ENCODE peak calls at places on chromosomes 12 and 14, in seven cellular contexts. One of them, this sample, is unnamed. For H3K27me3, the result is how much of the 10 kb centered on the place peaks cover.

GRCh38 chr14:85590784-85591183 is 60.8 kb downstream of the FLRT2 start:
- DNase-seq in upper lobe of left lung: no peak
- DNase-seq in CD4-positive, alpha-beta memory T cell: no peak
- DNase-seq in hepatocyte: no peak
- DNase-seq in PC-3: peak
- DNase-seq in transverse colon: no peak
- DNase-seq in cardiac muscle cell: peak
- DNase-seq in this sample: no peak

GRCh38 chr14:96095581-96096476 is 56.7 kb downstream of the C14orf132 start:
- DNase-seq in CD4-positive, alpha-beta memory T cell: no peak
- DNase-seq in cardiac muscle cell: peak
- DNase-seq in transverse colon: no peak
- DNase-seq in hepatocyte: peak
- DNase-seq in PC-3: peak
- DNase-seq in upper lobe of left lung: no peak
- DNase-seq in this sample: no peak

GRCh38 chr14:104694991-104695659 is 5.7 kb downstream of the INF2 start:
- DNase-seq in upper lobe of left lung: peak
- DNase-seq in cardiac muscle cell: no peak
- DNase-seq in transverse colon: peak
- DNase-seq in CD4-positive, alpha-beta memory T cell: peak
- DNase-seq in PC-3: peak
- DNase-seq in hepatocyte: no peak
- DNase-seq in this sample: peak

GRCh38 chr12:18546399-18546798 is 191.4 kb downstream of the PLCZ1 start:
- DNase-seq in hepatocyte: peak
- DNase-seq in CD4-positive, alpha-beta memory T cell: no peak
- DNase-seq in PC-3: peak
- DNase-seq in cardiac muscle cell: peak
- DNase-seq in transverse colon: no peak
- DNase-seq in upper lobe of left lung: no peak
- DNase-seq in this sample: no peak

GRCh38 chr12:92581579-92581978 is 121.2 kb upstream of the PLEKHG7 start:
- DNase-seq in transverse colon: no peak
- DNase-seq in upper lobe of left lung: no peak
- DNase-seq in PC-3: no peak
- DNase-seq in cardiac muscle cell: no peak
- DNase-seq in hepatocyte: no peak
- DNase-seq in CD4-positive, alpha-beta memory T cell: no peak
- DNase-seq in this sample: no peak

GRCh38 chr12:49623142-49623899 is at the start of gene PRPF40B:
- DNase-seq in transverse colon: peak
- DNase-seq in upper lobe of left lung: peak
- DNase-seq in cardiac muscle cell: peak
- DNase-seq in CD4-positive, alpha-beta memory T cell: peak
- DNase-seq in PC-3: peak
- DNase-seq in hepatocyte: peak
- DNase-seq in this sample: peak

GRCh38 chr14:65208548-65208947 is 106.2 kb upstream of the MAX start:
- DNase-seq in upper lobe of left lung: peak
- DNase-seq in transverse colon: no peak
- DNase-seq in CD4-positive, alpha-beta memory T cell: no peak
- DNase-seq in cardiac muscle cell: no peak
- DNase-seq in hepatocyte: no peak
- DNase-seq in PC-3: no peak
- DNase-seq in this sample: no peak

GRCh38 chr14:76919811-76920571 is 93.8 kb downstream of the LRRC74A start:
- DNase-seq in cardiac muscle cell: peak
- DNase-seq in CD4-positive, alpha-beta memory T cell: no peak
- DNase-seq in PC-3: peak
- DNase-seq in hepatocyte: peak
- DNase-seq in transverse colon: peak
- DNase-seq in upper lobe of left lung: peak
- DNase-seq in this sample: no peak

GRCh38 chr12:131855521-131856142 is 27.4 kb downstream of the MMP17 start:
- DNase-seq in hepatocyte: no peak
- DNase-seq in CD4-positive, alpha-beta memory T cell: no peak
- DNase-seq in transverse colon: no peak
- DNase-seq in cardiac muscle cell: no peak
- DNase-seq in upper lobe of left lung: peak
- DNase-seq in PC-3: peak
- DNase-seq in this sample: no peak

GRCh38 chr12:109052415-109053323 is at the start of gene USP30:
- DNase-seq in hepatocyte: peak
- DNase-seq in PC-3: peak
- DNase-seq in CD4-positive, alpha-beta memory T cell: peak
- DNase-seq in upper lobe of left lung: peak
- DNase-seq in transverse colon: peak
- DNase-seq in cardiac muscle cell: peak
- DNase-seq in this sample: peak

GRCh38 chr14:53956427-53957201 is at the start of gene BMP4:
- DNase-seq in hepatocyte: peak
- DNase-seq in upper lobe of left lung: peak
- DNase-seq in CD4-positive, alpha-beta memory T cell: no peak
- DNase-seq in PC-3: no peak
- DNase-seq in cardiac muscle cell: peak
- DNase-seq in transverse colon: peak
- DNase-seq in this sample: no peak
- H3K27me3 ChIP-seq in hepatocyte: under half
- H3K27me3 ChIP-seq in upper lobe of left lung: under half
- H3K27me3 ChIP-seq in CD4-positive, alpha-beta memory T cell: under half
- H3K27me3 ChIP-seq in PC-3: under half
- H3K27me3 ChIP-seq in cardiac muscle cell: half or more
- H3K27me3 ChIP-seq in transverse colon: under half
- H3K27me3 ChIP-seq in this sample: under half

GRCh38 chr14:72471346-72471745 is 422.6 kb downstream of the DPF3 start:
- DNase-seq in transverse colon: no peak
- DNase-seq in CD4-positive, alpha-beta memory T cell: no peak
- DNase-seq in upper lobe of left lung: peak
- DNase-seq in hepatocyte: no peak
- DNase-seq in cardiac muscle cell: no peak
- DNase-seq in PC-3: peak
- DNase-seq in this sample: no peak

GRCh38 chr14:72478397-72479025 is 415.4 kb downstream of the DPF3 start:
- DNase-seq in transverse colon: no peak
- DNase-seq in upper lobe of left lung: no peak
- DNase-seq in cardiac muscle cell: no peak
- DNase-seq in hepatocyte: no peak
- DNase-seq in PC-3: no peak
- DNase-seq in CD4-positive, alpha-beta memory T cell: no peak
- DNase-seq in this sample: no peak

GRCh38 chr14:72476657-72477499 is 417.0 kb downstream of the DPF3 start:
- DNase-seq in hepatocyte: peak
- DNase-seq in cardiac muscle cell: no peak
- DNase-seq in transverse colon: peak
- DNase-seq in upper lobe of left lung: no peak
- DNase-seq in CD4-positive, alpha-beta memory T cell: peak
- DNase-seq in PC-3: no peak
- DNase-seq in this sample: peak

GRCh38 chr14:72472845-72473244 is 421.1 kb downstream of the DPF3 start:
- DNase-seq in hepatocyte: no peak
- DNase-seq in transverse colon: no peak
- DNase-seq in CD4-positive, alpha-beta memory T cell: no peak
- DNase-seq in PC-3: peak
- DNase-seq in upper lobe of left lung: no peak
- DNase-seq in cardiac muscle cell: no peak
- DNase-seq in this sample: no peak
- H3K27me3 ChIP-seq in hepatocyte: under half
- H3K27me3 ChIP-seq in transverse colon: under half
- H3K27me3 ChIP-seq in CD4-positive, alpha-beta memory T cell: under half
- H3K27me3 ChIP-seq in PC-3: half or more
- H3K27me3 ChIP-seq in upper lobe of left lung: under half
- H3K27me3 ChIP-seq in cardiac muscle cell: under half
- H3K27me3 ChIP-seq in this sample: under half

GRCh38 chr14:94451826-94452225 is 774 bp downstream of the SERPINA11 start:
- DNase-seq in PC-3: no peak
- DNase-seq in upper lobe of left lung: no peak
- DNase-seq in CD4-positive, alpha-beta memory T cell: no peak
- DNase-seq in transverse colon: no peak
- DNase-seq in hepatocyte: no peak
- DNase-seq in cardiac muscle cell: no peak
- DNase-seq in this sample: no peak
- H3K27me3 ChIP-seq in PC-3: under half
- H3K27me3 ChIP-seq in upper lobe of left lung: under half
- H3K27me3 ChIP-seq in CD4-positive, alpha-beta memory T cell: under half
- H3K27me3 ChIP-seq in transverse colon: under half
- H3K27me3 ChIP-seq in hepatocyte: under half
- H3K27me3 ChIP-seq in cardiac muscle cell: under half
- H3K27me3 ChIP-seq in this sample: under half

GRCh38 chr14:102541771-102542170 is 32.2 kb upstream of the ANKRD9 start:
- DNase-seq in hepatocyte: peak
- DNase-seq in PC-3: no peak
- DNase-seq in CD4-positive, alpha-beta memory T cell: no peak
- DNase-seq in cardiac muscle cell: no peak
- DNase-seq in transverse colon: no peak
- DNase-seq in upper lobe of left lung: no peak
- DNase-seq in this sample: no peak
- H3K27me3 ChIP-seq in hepatocyte: under half
- H3K27me3 ChIP-seq in PC-3: under half
- H3K27me3 ChIP-seq in CD4-positive, alpha-beta memory T cell: under half
- H3K27me3 ChIP-seq in cardiac muscle cell: under half
- H3K27me3 ChIP-seq in transverse colon: under half
- H3K27me3 ChIP-seq in upper lobe of left lung: under half
- H3K27me3 ChIP-seq in this sample: under half

GRCh38 chr12:122004633-122005071 is 17.0 kb upstream of the BCL7A start:
- DNase-seq in upper lobe of left lung: no peak
- DNase-seq in cardiac muscle cell: peak
- DNase-seq in CD4-positive, alpha-beta memory T cell: no peak
- DNase-seq in transverse colon: no peak
- DNase-seq in hepatocyte: no peak
- DNase-seq in PC-3: no peak
- DNase-seq in this sample: no peak
- H3K27me3 ChIP-seq in upper lobe of left lung: under half
- H3K27me3 ChIP-seq in cardiac muscle cell: under half
- H3K27me3 ChIP-seq in CD4-positive, alpha-beta memory T cell: under half
- H3K27me3 ChIP-seq in transverse colon: under half
- H3K27me3 ChIP-seq in hepatocyte: under half
- H3K27me3 ChIP-seq in PC-3: under half
- H3K27me3 ChIP-seq in this sample: under half

GRCh38 chr12:70784042-70784668 is 136.4 kb downstream of the PTPRR start:
- DNase-seq in CD4-positive, alpha-beta memory T cell: no peak
- DNase-seq in hepatocyte: no peak
- DNase-seq in cardiac muscle cell: no peak
- DNase-seq in PC-3: no peak
- DNase-seq in upper lobe of left lung: peak
- DNase-seq in transverse colon: no peak
- DNase-seq in this sample: no peak

GRCh38 chr12:70779250-70779649 is 141.3 kb downstream of the PTPRR start:
- DNase-seq in transverse colon: no peak
- DNase-seq in upper lobe of left lung: no peak
- DNase-seq in hepatocyte: no peak
- DNase-seq in CD4-positive, alpha-beta memory T cell: no peak
- DNase-seq in PC-3: no peak
- DNase-seq in cardiac muscle cell: no peak
- DNase-seq in this sample: no peak

GRCh38 chr12:70785896-70786295 is 134.6 kb downstream of the PTPRR start:
- DNase-seq in cardiac muscle cell: no peak
- DNase-seq in PC-3: no peak
- DNase-seq in upper lobe of left lung: no peak
- DNase-seq in transverse colon: no peak
- DNase-seq in CD4-positive, alpha-beta memory T cell: no peak
- DNase-seq in hepatocyte: no peak
- DNase-seq in this sample: no peak

GRCh38 chr12:70787612-70788011 is 132.9 kb downstream of the PTPRR start:
- DNase-seq in upper lobe of left lung: no peak
- DNase-seq in cardiac muscle cell: no peak
- DNase-seq in CD4-positive, alpha-beta memory T cell: no peak
- DNase-seq in transverse colon: no peak
- DNase-seq in hepatocyte: no peak
- DNase-seq in PC-3: no peak
- DNase-seq in this sample: no peak

DNA sequence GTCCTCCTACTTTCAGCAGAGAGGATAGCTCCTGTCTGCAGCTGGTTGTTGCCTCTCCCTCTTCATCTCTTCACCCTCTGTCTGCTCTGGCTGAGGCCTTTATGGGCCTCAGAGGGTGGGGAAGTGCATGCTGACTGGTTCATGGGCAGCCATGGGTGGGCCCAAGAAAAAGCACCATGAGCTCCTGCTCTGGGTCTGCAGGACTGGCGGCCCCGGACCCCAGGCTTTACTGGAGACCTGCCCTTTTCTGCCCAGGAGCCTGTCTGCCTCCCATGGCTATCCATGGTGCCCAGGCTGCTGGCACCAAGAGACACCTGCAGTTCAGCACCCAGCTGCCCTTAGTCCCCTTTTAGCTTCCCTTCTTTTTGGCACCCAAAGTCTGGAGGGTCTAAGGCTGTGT is 137.1 kb downstream of the PTPRR start:
- DNase-seq in upper lobe of left lung: no peak
- DNase-seq in cardiac muscle cell: no peak
- DNase-seq in hepatocyte: no peak
- DNase-seq in PC-3: no peak
- DNase-seq in CD4-positive, alpha-beta memory T cell: no peak
- DNase-seq in transverse colon: no peak
- DNase-seq in this sample: no peak
- H3K27me3 ChIP-seq in upper lobe of left lung: under half
- H3K27me3 ChIP-seq in cardiac muscle cell: under half
- H3K27me3 ChIP-seq in hepatocyte: under half
- H3K27me3 ChIP-seq in PC-3: under half
- H3K27me3 ChIP-seq in CD4-positive, alpha-beta memory T cell: under half
- H3K27me3 ChIP-seq in transverse colon: under half
- H3K27me3 ChIP-seq in this sample: under half

DNA sequence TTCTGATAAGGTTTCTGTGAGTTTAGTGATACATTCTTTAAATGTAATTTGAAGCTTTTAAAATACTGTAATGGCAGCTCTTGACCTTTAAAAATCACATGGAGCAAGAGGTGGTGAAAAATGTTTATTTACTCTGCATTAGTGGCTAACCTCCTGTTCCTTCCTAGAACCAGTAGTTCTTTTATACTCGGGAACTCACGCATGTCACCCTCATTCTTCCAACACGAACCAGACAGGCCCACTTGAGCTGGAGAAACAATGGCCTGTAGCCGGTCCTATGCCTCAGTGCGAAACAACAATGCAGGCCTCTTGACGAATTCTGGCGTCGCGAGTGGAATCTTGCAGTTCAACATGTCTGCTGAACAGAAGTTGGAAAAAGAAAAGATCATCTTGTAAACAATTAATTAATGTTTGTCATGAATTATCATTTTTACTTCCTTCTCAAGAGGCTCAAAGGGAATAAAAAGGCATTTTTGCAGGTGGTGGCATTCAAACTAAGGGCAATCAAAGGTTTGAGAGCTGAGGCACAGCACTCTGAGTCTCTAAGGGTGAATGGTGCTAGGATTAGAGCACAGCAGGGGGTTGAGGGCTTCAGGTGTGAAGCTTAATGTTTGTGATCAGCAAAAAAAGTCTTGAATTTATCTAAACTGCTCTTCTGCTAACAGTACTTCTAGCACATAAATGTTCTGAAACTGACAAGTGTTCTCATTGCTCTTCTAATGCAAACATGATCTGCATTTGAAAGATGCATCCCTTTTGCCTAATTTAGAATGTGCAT is 51.3 kb downstream of the MBIP start:
- DNase-seq in cardiac muscle cell: no peak
- DNase-seq in transverse colon: no peak
- DNase-seq in upper lobe of left lung: no peak
- DNase-seq in hepatocyte: no peak
- DNase-seq in CD4-positive, alpha-beta memory T cell: no peak
- DNase-seq in PC-3: no peak
- DNase-seq in this sample: no peak
- H3K27me3 ChIP-seq in cardiac muscle cell: under half
- H3K27me3 ChIP-seq in transverse colon: under half
- H3K27me3 ChIP-seq in upper lobe of left lung: under half
- H3K27me3 ChIP-seq in hepatocyte: under half
- H3K27me3 ChIP-seq in CD4-positive, alpha-beta memory T cell: under half
- H3K27me3 ChIP-seq in PC-3: half or more
- H3K27me3 ChIP-seq in this sample: under half

GRCh38 chr12:54593716-54594115 is 5.3 kb upstream of the PPP1R1A start:
- DNase-seq in CD4-positive, alpha-beta memory T cell: no peak
- DNase-seq in cardiac muscle cell: no peak
- DNase-seq in upper lobe of left lung: no peak
- DNase-seq in hepatocyte: no peak
- DNase-seq in transverse colon: no peak
- DNase-seq in PC-3: no peak
- DNase-seq in this sample: no peak
- H3K27me3 ChIP-seq in CD4-positive, alpha-beta memory T cell: under half
- H3K27me3 ChIP-seq in cardiac muscle cell: under half
- H3K27me3 ChIP-seq in upper lobe of left lung: under half
- H3K27me3 ChIP-seq in hepatocyte: under half
- H3K27me3 ChIP-seq in transverse colon: under half
- H3K27me3 ChIP-seq in PC-3: half or more
- H3K27me3 ChIP-seq in this sample: under half

This sample was measured in CD8-positive, alpha-beta memory T cell.